ENCODE peak calls at places on chromosomes 13 and 19, in six cellular contexts. K is A673, U is BJ, O is PC-9, M is astrocyte of the spinal cord, A is WTC11. J is an unnamed sample.

GRCh38 chr13:77579971-77580370 is 44.5 kb downstream of the SCEL start:
- DNase-seq in K (no peak), U (no peak), O (no peak), M (no peak), A (no peak), J (no peak)

GRCh38 chr19:56133858-56134654 is 7.0 kb upstream of the ZNF444 start:
- DNase-seq in K (peak), U (no peak), O (no peak), M (no peak), A (no peak), J (no peak)

GRCh38 chr19:5645409-5645808 is 22.5 kb downstream of the SAFB start:
- DNase-seq in K (no peak), U (no peak), O (no peak), M (no peak), A (no peak), J (no peak)

GRCh38 chr19:16520074-16520973 is 21.9 kb downstream of the CHERP start:
- DNase-seq in K (no peak), U (no peak), O (no peak), M (no peak), A (no peak), J (no peak)

GRCh38 chr19:44003461-44004134 is 841 bp downstream of the ZNF230 start:
- DNase-seq in K (no peak), U (no peak), O (no peak), M (peak), A (no peak), J (no peak)

GRCh38 chr19:46537136-46538097 is 41.8 kb upstream of the PNMA8B start:
- DNase-seq in K (peak), U (no peak), O (peak), M (no peak), A (peak), J (peak)

GRCh38 chr13:110455941-110456340 is 105.6 kb downstream of the RAB20 start:
- DNase-seq in K (peak), U (no peak), O (peak), M (peak), A (peak), J (peak)

GRCh38 chr19:2575734-2576481 is 100.0 kb downstream of the GADD45B start:
- DNase-seq in K (peak), U (no peak), O (no peak), M (peak), A (no peak), J (peak)

GRCh38 chr13:49791214-49791752 is 1.2 kb downstream of the KPNA3 start:
- DNase-seq in K (peak), U (no peak), O (peak), M (peak), A (no peak), J (no peak)

GRCh38 chr19:45508931-45509691 is 1.8 kb downstream of the VASP start:
- DNase-seq in K (peak), U (no peak), O (no peak), M (peak), A (peak), J (peak)

DNA sequence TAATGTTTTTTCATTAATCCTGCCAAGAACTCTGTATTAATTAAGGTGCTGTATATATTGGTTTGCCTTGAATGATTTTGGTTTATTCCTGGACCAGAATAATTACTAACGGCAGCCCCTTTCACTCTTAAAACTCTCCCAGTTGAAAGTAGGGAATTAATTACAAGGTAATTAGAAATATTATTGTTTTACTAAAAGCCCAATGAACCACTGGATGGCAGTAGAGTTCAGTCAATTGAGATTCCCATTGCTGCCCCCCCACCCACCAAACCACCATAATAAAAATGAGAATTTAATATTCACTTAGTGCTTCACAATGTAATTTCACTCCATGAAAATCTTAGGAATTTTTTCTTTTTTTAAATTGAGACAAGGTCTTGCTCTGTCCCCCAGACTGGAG is 13.7 kb downstream of the WBP4 start:
- DNase-seq in K (peak), U (no peak), O (peak), M (peak), A (no peak), J (peak)
- TF ChIP-seq CTCF in K (peak), U (peak), O (peak), M (peak), A (no peak), J (peak)

DNA sequence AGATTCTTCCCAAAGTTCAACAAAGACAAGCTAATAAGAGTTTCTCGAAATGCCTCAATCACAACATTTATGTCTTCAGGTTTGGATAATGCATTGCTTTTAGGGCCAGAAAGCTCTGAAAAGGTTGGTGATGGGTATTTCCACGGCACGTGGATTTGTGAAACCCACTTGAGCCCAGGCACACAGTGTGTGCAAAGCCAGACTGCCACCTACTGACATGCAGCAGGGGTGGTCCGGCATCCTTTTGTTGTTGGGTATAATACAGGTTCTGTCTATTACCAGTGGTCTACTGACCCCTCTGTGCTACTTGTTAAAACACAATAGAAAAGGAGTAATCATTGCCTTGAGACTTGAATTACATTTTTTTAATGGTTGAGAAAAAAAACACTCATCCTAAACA is 225.6 kb downstream of the RAP2A start:
- DNase-seq in K (peak), U (no peak), O (no peak), M (peak), A (peak), J (no peak)
- TF ChIP-seq CTCF in K (peak), U (peak), O (peak), M (peak), A (no peak), J (peak)

GRCh38 chr19:29467824-29468401 is 57.9 kb upstream of the VSTM2B start:
- DNase-seq in K (peak), U (no peak), O (peak), M (no peak), A (peak), J (no peak)
- TF ChIP-seq CTCF in K (peak), U (peak), O (peak), M (peak), A (peak), J (no peak)

GRCh38 chr13:38641164-38641948 is 45.5 kb upstream of the FREM2 start:
- DNase-seq in K (peak), U (no peak), O (no peak), M (no peak), A (no peak), J (no peak)
- TF ChIP-seq CTCF in K (peak), U (no peak), O (peak), M (peak), A (no peak), J (no peak)

GRCh38 chr13:80671773-80672172 is 330.8 kb upstream of the SPRY2 start:
- DNase-seq in K (no peak), U (no peak), O (no peak), M (no peak), A (no peak), J (no peak)
- TF ChIP-seq CTCF in K (no peak), U (no peak), O (no peak), M (no peak), A (no peak), J (no peak)

GRCh38 chr13:44806841-44807240 is 182.4 kb downstream of the NUFIP1 start:
- DNase-seq in K (no peak), U (no peak), O (no peak), M (no peak), A (no peak), J (no peak)
- TF ChIP-seq CTCF in K (no peak), U (no peak), O (no peak), M (no peak), A (no peak), J (no peak)

GRCh38 chr13:80132741-80133601 is 208.0 kb downstream of the SPRY2 start:
- DNase-seq in K (peak), U (no peak), O (peak), M (peak), A (no peak), J (no peak)

GRCh38 chr13:80131204-80131603 is 209.7 kb downstream of the SPRY2 start:
- DNase-seq in K (peak), U (no peak), O (peak), M (peak), A (peak), J (no peak)

GRCh38 chr13:80137994-80138393 is 202.9 kb downstream of the SPRY2 start:
- DNase-seq in K (no peak), U (no peak), O (no peak), M (no peak), A (no peak), J (no peak)

GRCh38 chr13:80133631-80134083 is 207.3 kb downstream of the SPRY2 start:
- DNase-seq in K (no peak), U (no peak), O (no peak), M (no peak), A (no peak), J (no peak)

DNA sequence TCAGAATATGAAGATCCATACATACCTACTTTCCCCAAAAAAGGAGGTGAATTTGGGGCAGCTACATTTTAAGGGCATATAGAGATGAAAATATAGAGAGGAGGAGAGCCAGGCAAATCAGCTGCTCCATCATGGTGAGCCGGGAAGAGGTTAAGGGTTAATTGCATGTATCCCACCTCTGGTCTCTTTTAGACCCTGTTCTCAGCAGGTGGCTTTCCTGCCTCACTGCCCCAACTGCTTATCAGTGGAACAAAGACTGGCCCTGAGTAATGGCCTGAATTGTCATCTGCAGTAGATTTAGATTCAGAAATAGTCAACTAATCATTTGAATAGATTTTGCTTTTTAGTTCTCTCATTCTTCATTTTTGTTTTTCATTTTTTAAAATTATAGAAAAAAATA is 206.6 kb downstream of the SPRY2 start:
- DNase-seq in K (no peak), U (no peak), O (no peak), M (no peak), A (no peak), J (no peak)
- TF ChIP-seq CTCF in K (no peak), U (no peak), O (no peak), M (no peak), A (no peak), J (no peak)

GRCh38 chr19:17834350-17835181 is 13.2 kb downstream of the JAK3 start:
- DNase-seq in K (no peak), U (no peak), O (no peak), M (no peak), A (peak), J (no peak)
- TF ChIP-seq CTCF in K (no peak), U (peak), O (no peak), M (no peak), A (no peak), J (peak)

DNA sequence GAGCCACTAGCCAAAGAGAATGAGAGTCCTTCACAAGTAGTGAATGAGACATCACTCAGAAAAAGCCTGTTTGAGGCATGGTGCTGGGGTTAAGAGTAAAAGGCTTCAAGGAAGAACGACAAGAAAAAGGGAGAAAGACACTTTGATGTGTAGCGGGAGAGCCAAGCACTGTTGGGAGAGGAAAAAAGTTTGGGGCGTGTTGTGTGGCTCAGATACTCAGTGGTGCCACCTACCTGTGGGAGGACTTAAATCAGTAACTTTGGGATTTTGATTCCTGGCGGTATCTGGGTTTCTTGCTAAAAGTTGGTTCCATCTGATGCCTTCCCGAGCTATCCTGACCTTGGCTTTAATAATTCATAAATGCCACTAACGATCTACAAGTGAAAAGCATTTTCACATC is 12.3 kb downstream of the ELSPBP1 start:
- DNase-seq in K (peak), U (no peak), O (no peak), M (no peak), A (peak), J (no peak)
- TF ChIP-seq CTCF in K (peak), U (peak), O (peak), M (peak), A (peak), J (no peak)

GRCh38 chr13:81172603-81173002 is 831.7 kb upstream of the SPRY2 start:
- DNase-seq in K (no peak), U (no peak), O (no peak), M (no peak), A (no peak), J (no peak)

GRCh38 chr13:81171065-81171647 is 830.2 kb upstream of the SPRY2 start:
- DNase-seq in K (peak), U (no peak), O (no peak), M (peak), A (no peak), J (no peak)
- TF ChIP-seq CTCF in K (peak), U (peak), O (peak), M (peak), A (peak), J (peak)